ENCODE peak calls at places on chromosome 3, in eight cellular contexts. X is left ventricle myocardium inferior, S is AG04450, M is SK-N-SH, W is transverse colon, B is Panc1, Q is kidney, K is right atrium auricular region. U is an unnamed sample. For H3K9me3, the result is how much of the 10 kb centered on the place peaks cover.

GRCh38 chr3:47365213-47366153 is 15.3 kb upstream of the PTPN23 start:
- DNase-seq in X (no peak), S (peak), M (no peak), W (no peak), B (no peak), Q (no peak), K (no peak), U (no peak)

GRCh38 chr3:70550723-70551319 is 238.4 kb upstream of the MDFIC2 start:
- DNase-seq in X (peak), S (no peak), M (peak), W (peak), B (peak), Q (peak), K (peak), U (peak)

GRCh38 chr3:88005066-88005465 is 53.7 kb downstream of the CGGBP1 start:
- DNase-seq in X (no peak), S (no peak), M (no peak), W (no peak), B (no peak), Q (no peak), K (no peak), U (peak)

GRCh38 chr3:40229963-40230362 is 79.5 kb upstream of the EIF1B start:
- DNase-seq in X (no peak), S (no peak), M (no peak), W (no peak), B (no peak), Q (no peak), K (no peak), U (no peak)

GRCh38 chr3:37492977-37493471 is 318.6 kb upstream of the LRRFIP2 start:
- DNase-seq in X (no peak), S (no peak), M (peak), W (no peak), B (no peak), Q (no peak), K (no peak), U (peak)

GRCh38 chr3:56314842-56315241 is 153.4 kb downstream of the ERC2 start:
- DNase-seq in X (no peak), S (no peak), M (no peak), W (no peak), B (no peak), Q (no peak), K (no peak), U (peak)

GRCh38 chr3:46981932-46982471 is 2.5 kb downstream of the NBEAL2 start:
- DNase-seq in X (peak), S (no peak), M (no peak), W (peak), B (no peak), Q (peak), K (no peak), U (no peak)

GRCh38 chr3:101973163-101973505 is 123.8 kb downstream of the NFKBIZ start:
- DNase-seq in X (no peak), S (no peak), M (no peak), W (no peak), B (no peak), Q (no peak), K (no peak), U (no peak)

GRCh38 chr3:44762170-44762677 is 630 bp downstream of the KIF15 start:
- DNase-seq in X (no peak), S (no peak), M (peak), W (no peak), B (peak), Q (no peak), K (no peak), U (no peak)

GRCh38 chr3:11211531-11212300 is 57.4 kb downstream of the HRH1 start:
- DNase-seq in X (no peak), S (no peak), M (no peak), W (no peak), B (no peak), Q (no peak), K (no peak), U (peak)

GRCh38 chr3:110752307-110752706 is 319.3 kb upstream of the NECTIN3 start:
- DNase-seq in X (no peak), S (no peak), M (no peak), W (no peak), B (no peak), Q (no peak), K (no peak), U (no peak)

GRCh38 chr3:50270422-50270831 is 1.5 kb downstream of the SEMA3B start:
- DNase-seq in X (no peak), S (no peak), M (no peak), W (no peak), B (no peak), Q (no peak), K (no peak), U (no peak)
- H3K27ac ChIP-seq in X (peak), S (no peak), M (no peak), W (peak), B (no peak), Q (peak), K (peak), U (no peak)

GRCh38 chr3:118199044-118199443 is 835.6 kb downstream of the IGSF11 start:
- DNase-seq in X (no peak), S (no peak), M (no peak), W (no peak), B (no peak), Q (no peak), K (no peak), U (no peak)

DNA sequence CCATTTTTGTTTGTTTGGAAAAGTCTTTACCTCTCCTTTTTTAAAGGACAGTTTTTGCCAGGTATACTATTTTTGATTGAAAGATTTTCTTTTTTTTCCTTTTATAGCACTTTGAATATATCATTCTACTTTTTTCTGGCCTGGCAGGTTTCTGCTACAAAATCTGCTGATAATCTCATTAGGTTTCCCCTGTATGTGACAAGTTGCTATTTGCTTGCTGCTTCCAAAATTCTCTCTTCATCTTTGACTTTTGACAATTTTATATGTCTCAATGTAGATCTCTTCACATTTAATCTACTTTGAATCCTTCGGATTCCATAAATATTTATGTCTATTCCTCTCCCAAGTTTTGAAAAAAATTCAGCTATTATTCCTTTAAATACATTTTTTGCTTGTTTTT is 838.5 kb downstream of the IGSF11 start:
- DNase-seq in X (no peak), S (no peak), M (no peak), W (no peak), B (no peak), Q (no peak), K (no peak), U (no peak)
- H3K9me3 ChIP-seq in X (half or more), S (under half), M (under half), W (under half), B (under half), Q (under half), K (under half), U (under half)

DNA sequence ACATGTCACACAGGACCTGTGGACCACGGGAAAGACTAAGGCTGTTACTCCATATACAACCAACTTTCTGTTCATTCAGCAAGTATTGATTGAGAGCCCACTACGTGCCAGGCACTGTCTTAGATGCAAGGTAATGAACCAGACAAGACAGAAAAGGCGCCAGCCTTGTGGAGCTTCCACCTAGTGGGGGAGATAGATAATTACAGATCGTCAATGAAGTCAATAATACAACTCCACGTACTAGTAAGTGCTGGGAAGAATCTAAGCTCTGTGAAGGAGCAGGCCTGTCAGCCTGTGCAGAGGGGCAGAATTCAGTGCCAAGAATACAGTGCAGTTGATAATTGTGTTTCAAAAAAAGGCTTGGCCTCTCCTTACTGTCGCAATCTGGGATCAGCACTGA is 186.4 kb downstream of the FEZF2 start:
- DNase-seq in X (no peak), S (no peak), M (no peak), W (no peak), B (no peak), Q (no peak), K (no peak), U (peak)
- TF ChIP-seq CTCF in X (peak), S (peak), M (peak), W (peak), B (peak), Q (peak), K (peak), U (peak)

DNA sequence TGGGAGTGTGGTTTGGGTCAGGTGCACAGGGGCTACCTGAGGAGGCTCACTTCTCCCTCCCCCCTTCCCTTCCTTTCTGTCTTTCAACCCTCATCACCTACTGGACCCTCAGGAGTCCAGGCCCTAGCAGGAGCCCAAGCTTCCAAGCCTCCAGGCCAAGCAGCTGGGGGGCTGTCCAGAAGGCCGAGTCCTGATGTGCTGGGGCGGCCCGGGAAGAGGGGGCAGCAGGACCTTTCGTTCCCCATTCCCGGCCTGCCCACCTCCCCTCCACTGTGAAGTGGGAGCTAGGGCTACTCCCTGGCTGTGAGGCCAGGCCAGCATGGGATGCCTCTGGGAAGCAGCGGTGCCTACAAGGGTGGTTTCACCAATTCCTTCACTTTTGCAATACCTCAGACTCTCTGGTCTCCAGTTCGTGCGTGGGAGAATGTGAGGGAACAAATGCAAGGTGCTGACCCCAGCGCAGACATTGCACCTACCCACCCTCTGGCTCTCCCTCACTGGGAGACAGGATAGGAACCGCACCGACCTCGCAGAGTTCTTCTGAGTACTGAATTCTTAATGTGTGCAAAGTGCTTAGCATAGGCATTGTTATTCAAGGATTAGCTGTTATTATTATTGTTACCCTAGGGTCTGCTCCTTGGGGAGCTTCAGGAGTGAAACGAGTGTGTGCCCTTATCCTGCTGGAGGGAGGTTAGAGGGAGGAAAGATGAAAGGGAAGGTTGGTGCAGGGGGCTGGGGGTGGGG is 2.5 kb downstream of the EPHB3 start:
- DNase-seq in X (no peak), S (no peak), M (no peak), W (no peak), B (no peak), Q (no peak), K (no peak), U (no peak)
- H3K27ac ChIP-seq in X (peak), S (no peak), M (no peak), W (peak), B (no peak), Q (no peak), K (peak), U (peak)

GRCh38 chr3:7144696-7145308 is 283.9 kb downstream of the GRM7 start:
- DNase-seq in X (no peak), S (no peak), M (peak), W (no peak), B (peak), Q (no peak), K (no peak), U (peak)
- H3K9me3 ChIP-seq in X (under half), S (under half), M (under half), W (under half), B (under half), Q (under half), K (under half), U (under half)

GRCh38 chr3:34878488-34878887 is 760.8 kb upstream of the ARPP21 start:
- DNase-seq in X (no peak), S (no peak), M (no peak), W (no peak), B (no peak), Q (no peak), K (no peak), U (no peak)

GRCh38 chr3:34881026-34881425 is 758.3 kb upstream of the ARPP21 start:
- DNase-seq in X (no peak), S (no peak), M (no peak), W (no peak), B (no peak), Q (no peak), K (no peak), U (no peak)

GRCh38 chr3:34876997-34877396 is 762.3 kb upstream of the ARPP21 start:
- DNase-seq in X (no peak), S (no peak), M (no peak), W (no peak), B (no peak), Q (no peak), K (no peak), U (no peak)

GRCh38 chr3:34886443-34886842 is 752.9 kb upstream of the ARPP21 start:
- DNase-seq in X (no peak), S (no peak), M (peak), W (no peak), B (no peak), Q (no peak), K (no peak), U (no peak)

DNA sequence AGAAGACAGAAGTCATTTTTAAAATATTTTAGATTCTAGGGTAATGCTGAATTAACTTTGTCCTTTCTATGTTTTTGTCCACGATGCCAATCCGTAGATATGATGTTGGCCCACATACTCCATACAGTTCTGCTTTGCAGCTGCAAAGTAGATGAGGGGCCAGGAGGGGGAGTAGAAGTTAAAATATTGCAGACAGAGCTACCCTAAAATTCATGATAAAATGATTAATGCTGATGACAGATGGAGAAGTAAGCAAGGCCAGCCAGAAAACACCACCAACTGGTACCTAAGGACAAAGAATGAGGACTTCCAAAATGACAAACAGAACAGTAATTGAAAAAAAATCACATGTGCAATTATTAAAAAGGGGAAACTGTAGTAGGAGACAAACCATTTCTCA is 756.6 kb upstream of the ARPP21 start:
- DNase-seq in X (no peak), S (no peak), M (peak), W (no peak), B (no peak), Q (no peak), K (no peak), U (peak)
- TF ChIP-seq CTCF in X (peak), S (no peak), M (no peak), W (no peak), B (no peak), Q (no peak), K (no peak), U (peak)

DNA sequence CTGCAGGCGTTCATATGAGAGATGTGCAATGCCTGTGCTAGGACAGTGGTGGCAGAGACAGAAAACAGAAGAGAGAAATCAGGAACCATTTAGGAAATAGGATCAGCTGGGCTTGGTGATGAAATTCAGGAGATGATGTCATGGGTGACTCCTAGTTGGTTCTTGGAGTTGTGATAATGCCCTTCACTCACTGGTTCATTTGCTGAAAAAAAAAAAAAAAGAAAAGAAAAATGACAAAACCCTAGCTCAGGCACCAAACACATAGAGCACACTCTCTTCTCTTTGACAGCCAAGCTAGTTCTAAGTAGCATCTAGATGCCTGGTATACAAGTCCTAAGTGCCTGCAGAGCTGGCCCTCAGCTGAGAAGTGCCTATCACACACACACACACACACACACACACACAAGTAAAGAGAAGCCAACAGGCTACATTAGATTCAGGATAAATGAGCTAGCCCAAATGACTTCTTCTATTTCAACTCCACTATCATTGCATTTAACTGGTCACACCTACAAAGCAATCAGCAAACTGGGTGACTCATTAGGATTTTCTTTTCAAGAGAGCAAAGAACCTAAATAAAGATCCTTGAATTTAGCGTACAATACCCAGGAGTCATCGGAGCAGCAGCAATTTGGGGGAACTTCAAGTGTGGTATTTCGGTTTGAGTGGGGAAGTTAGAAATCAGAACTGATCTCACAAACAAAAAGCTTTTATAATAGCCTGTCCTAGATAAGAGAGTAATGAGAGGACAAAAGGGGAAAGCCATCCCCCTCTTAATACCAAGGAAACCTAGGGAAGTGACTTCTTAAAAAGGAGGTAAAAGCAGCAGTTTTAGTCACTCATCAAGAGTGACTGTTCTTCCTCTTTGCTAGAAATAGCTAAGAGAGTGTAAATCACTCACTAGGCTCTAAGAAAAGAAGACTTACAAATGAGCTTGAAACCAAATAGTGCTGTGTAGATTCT is 112.9 kb downstream of the TNIK start:
- DNase-seq in X (no peak), S (no peak), M (no peak), W (no peak), B (no peak), Q (no peak), K (no peak), U (peak)
- H3K27ac ChIP-seq in X (peak), S (no peak), M (peak), W (no peak), B (no peak), Q (no peak), K (no peak), U (peak)

DNA sequence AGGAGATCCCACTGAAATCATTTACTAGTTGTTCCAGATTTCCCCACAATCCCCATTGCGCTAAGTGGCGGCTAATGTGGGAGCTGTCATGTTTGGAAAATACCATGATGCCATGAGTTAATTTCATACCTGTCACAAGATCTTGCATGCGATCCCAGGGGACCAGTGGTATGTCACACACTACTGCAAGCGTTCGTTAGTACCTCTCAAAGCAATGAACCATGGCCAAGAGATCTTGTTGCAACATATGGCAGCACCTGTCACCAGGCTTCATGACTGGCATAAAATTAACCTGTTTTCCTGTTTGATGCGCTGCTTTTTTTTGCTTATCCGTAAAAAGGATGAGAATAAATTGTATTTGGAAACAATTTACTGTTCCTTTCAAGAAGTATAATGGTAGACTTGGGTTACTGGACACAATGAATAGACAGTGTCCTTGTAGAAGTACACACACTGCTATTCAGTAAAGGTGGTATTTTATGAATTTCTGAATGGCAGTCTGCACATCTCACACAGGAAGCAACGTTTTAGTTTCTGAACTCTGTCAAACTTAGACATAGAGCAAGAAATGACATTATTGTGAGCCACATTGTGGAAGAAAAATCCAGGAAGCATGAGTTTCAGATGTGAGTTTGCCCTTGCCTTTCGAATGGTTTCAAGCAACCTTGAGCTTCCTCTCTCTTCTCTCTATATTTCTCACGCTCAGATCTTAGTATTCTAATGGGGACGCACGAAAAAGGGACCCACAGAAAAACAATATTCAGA is 81.9 kb downstream of the CHL1 start:
- DNase-seq in X (no peak), S (no peak), M (no peak), W (peak), B (no peak), Q (no peak), K (no peak), U (no peak)
- H3K9me3 ChIP-seq in X (under half), S (under half), M (under half), W (under half), B (under half), Q (under half), K (under half), U (under half)

GRCh38 chr3:42228796-42229195 is 37.2 kb downstream of the CCK start:
- DNase-seq in X (no peak), S (no peak), M (no peak), W (no peak), B (no peak), Q (no peak), K (no peak), U (no peak)
- TF ChIP-seq CTCF in X (peak), S (peak), M (peak), W (no peak), B (no peak), Q (no peak), K (no peak), U (peak)

U was measured in cardiac muscle cell.